ENCODE peak calls at places on chromosomes 3 and 15, in four cellular contexts. One of them, this sample, is unnamed. For H3K9me3, the result is how much of the 10 kb centered on the place peaks cover.

GRCh38 chr15:29323557-29323956 is 53.9 kb upstream of the NSMCE3 start:
- DNase-seq in body of pancreas: no peak
- DNase-seq in fibroblast of lung: no peak
- DNase-seq in heart right ventricle: no peak
- DNase-seq in this sample: no peak

GRCh38 chr15:30962079-30962478 is 29.3 kb downstream of the MTMR10 start:
- DNase-seq in body of pancreas: no peak
- DNase-seq in heart right ventricle: no peak
- DNase-seq in fibroblast of lung: no peak
- DNase-seq in this sample: no peak

GRCh38 chr3:173732237-173732636 is 334.7 kb downstream of the NLGN1 start:
- DNase-seq in fibroblast of lung: peak
- DNase-seq in body of pancreas: no peak
- DNase-seq in heart right ventricle: no peak
- DNase-seq in this sample: no peak

GRCh38 chr15:25175033-25175788 is 220.4 kb downstream of the SNRPN start:
- DNase-seq in heart right ventricle: peak
- DNase-seq in fibroblast of lung: no peak
- DNase-seq in body of pancreas: peak
- DNase-seq in this sample: no peak

GRCh38 chr3:13785853-13786455 is 93.9 kb downstream of the WNT7A start:
- DNase-seq in heart right ventricle: no peak
- DNase-seq in body of pancreas: no peak
- DNase-seq in fibroblast of lung: no peak
- DNase-seq in this sample: no peak

GRCh38 chr3:11845661-11846060 is 1.0 kb downstream of the TAMM41 start:
- DNase-seq in body of pancreas: no peak
- DNase-seq in heart right ventricle: no peak
- DNase-seq in fibroblast of lung: no peak
- DNase-seq in this sample: no peak

GRCh38 chr3:51687472-51688205 is 16.6 kb downstream of the TEX264 start:
- DNase-seq in body of pancreas: no peak
- DNase-seq in heart right ventricle: peak
- DNase-seq in fibroblast of lung: no peak
- DNase-seq in this sample: no peak

GRCh38 chr3:140053011-140053702 is 118.2 kb downstream of the CLSTN2 start:
- DNase-seq in fibroblast of lung: no peak
- DNase-seq in heart right ventricle: no peak
- DNase-seq in body of pancreas: no peak
- DNase-seq in this sample: no peak

GRCh38 chr3:123347205-123347604 is 101.7 kb downstream of the ADCY5 start:
- DNase-seq in fibroblast of lung: no peak
- DNase-seq in heart right ventricle: peak
- DNase-seq in body of pancreas: no peak
- DNase-seq in this sample: no peak

GRCh38 chr3:197404030-197404429 is 105.6 kb upstream of the DLG1 start:
- DNase-seq in heart right ventricle: no peak
- DNase-seq in body of pancreas: no peak
- DNase-seq in fibroblast of lung: no peak
- DNase-seq in this sample: no peak

GRCh38 chr15:21261396-21261964 is 178.8 kb downstream of the POTEB3 start:
- DNase-seq in heart right ventricle: peak
- DNase-seq in body of pancreas: no peak
- DNase-seq in fibroblast of lung: no peak
- DNase-seq in this sample: no peak

GRCh38 chr3:54905230-54905888 is 22.5 kb downstream of the LRTM1 start:
- DNase-seq in fibroblast of lung: no peak
- DNase-seq in body of pancreas: no peak
- DNase-seq in heart right ventricle: no peak
- DNase-seq in this sample: no peak

GRCh38 chr15:83837946-83838571 is 184.1 kb downstream of the ADAMTSL3 start:
- DNase-seq in fibroblast of lung: peak
- DNase-seq in heart right ventricle: peak
- DNase-seq in body of pancreas: peak
- DNase-seq in this sample: no peak

DNA sequence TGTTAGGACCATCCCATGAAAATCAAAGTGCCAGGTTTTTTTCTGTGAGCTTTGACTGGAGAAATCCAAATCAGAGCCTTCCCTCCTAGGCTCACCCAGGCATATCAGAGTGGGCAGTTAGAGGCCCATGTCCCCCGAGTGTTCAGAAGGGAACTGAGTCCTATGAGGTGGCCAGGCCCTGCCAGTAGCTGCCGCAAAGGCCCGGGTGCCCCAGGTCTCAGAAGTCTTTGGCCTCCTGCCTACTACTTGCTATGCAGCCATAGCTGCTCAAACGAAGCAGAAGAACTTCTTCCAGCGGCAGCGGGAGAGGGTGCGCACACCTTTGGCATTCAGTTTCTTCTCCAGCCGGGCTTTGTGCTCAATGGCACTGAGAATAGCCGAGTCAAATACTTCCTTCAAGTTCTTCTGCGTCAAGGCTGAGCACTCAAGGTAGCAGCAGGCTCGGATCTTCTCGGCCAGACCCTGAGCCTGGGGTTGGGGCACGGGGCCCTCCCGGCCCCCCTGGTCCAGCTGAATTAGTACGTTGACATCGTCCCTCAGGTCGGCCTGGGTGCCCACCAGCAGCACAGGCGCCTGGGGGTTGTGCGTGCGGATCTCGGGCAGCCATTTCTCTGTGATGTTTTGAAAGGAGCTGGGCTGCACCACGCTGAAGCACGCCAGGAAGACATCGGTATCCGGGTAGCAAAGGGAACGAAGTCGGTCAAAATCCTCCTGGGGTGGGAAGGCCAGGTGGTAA is 1.1 kb downstream of the RHOV start:
- DNase-seq in body of pancreas: no peak
- DNase-seq in fibroblast of lung: no peak
- DNase-seq in heart right ventricle: no peak
- DNase-seq in this sample: no peak
- H3K27ac ChIP-seq in body of pancreas: peak
- H3K27ac ChIP-seq in fibroblast of lung: no peak
- H3K27ac ChIP-seq in heart right ventricle: no peak
- H3K27ac ChIP-seq in this sample: no peak

DNA sequence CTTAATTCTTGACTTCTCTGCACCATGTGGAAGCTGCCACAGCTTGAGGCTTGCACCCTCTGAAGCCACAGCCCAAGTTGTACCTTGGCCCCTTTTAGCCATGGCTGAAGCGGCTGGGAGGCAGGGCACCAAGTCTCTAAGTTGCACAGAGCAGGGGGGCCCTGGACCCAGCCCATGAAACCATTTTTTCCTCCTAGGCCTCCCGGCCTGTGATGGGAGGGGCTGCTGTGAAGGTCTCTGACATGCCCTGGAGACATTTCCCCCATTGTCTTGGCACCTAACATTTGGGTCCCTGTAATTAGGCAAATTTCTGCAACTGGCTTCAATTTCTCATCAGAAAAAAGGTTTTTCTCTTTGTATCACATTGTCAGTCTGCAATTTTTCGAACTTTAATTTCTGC is 92.8 kb upstream of the GALNT15 start:
- DNase-seq in body of pancreas: no peak
- DNase-seq in fibroblast of lung: no peak
- DNase-seq in heart right ventricle: no peak
- DNase-seq in this sample: no peak
- H3K9me3 ChIP-seq in body of pancreas: under half
- H3K9me3 ChIP-seq in fibroblast of lung: under half
- H3K9me3 ChIP-seq in heart right ventricle: under half
- H3K9me3 ChIP-seq in this sample: under half

GRCh38 chr15:57017024-57017423 is 98.6 kb downstream of the TCF12 start:
- DNase-seq in fibroblast of lung: peak
- DNase-seq in heart right ventricle: no peak
- DNase-seq in body of pancreas: no peak
- DNase-seq in this sample: no peak
- H3K27ac ChIP-seq in fibroblast of lung: no peak
- H3K27ac ChIP-seq in heart right ventricle: no peak
- H3K27ac ChIP-seq in body of pancreas: no peak
- H3K27ac ChIP-seq in this sample: no peak

GRCh38 chr3:138547342-138547975 is 46.6 kb downstream of the CEP70 start:
- DNase-seq in body of pancreas: no peak
- DNase-seq in fibroblast of lung: no peak
- DNase-seq in heart right ventricle: no peak
- DNase-seq in this sample: no peak

GRCh38 chr3:138544546-138544945 is 49.5 kb downstream of the CEP70 start:
- DNase-seq in fibroblast of lung: no peak
- DNase-seq in body of pancreas: no peak
- DNase-seq in heart right ventricle: no peak
- DNase-seq in this sample: no peak

GRCh38 chr3:138539352-138539751 is 54.7 kb downstream of the CEP70 start:
- DNase-seq in fibroblast of lung: no peak
- DNase-seq in body of pancreas: no peak
- DNase-seq in heart right ventricle: no peak
- DNase-seq in this sample: no peak

GRCh38 chr3:138542977-138543376 is 51.1 kb downstream of the CEP70 start:
- DNase-seq in fibroblast of lung: no peak
- DNase-seq in heart right ventricle: no peak
- DNase-seq in body of pancreas: no peak
- DNase-seq in this sample: no peak
- H3K9me3 ChIP-seq in fibroblast of lung: under half
- H3K9me3 ChIP-seq in heart right ventricle: under half
- H3K9me3 ChIP-seq in body of pancreas: under half
- H3K9me3 ChIP-seq in this sample: under half

DNA sequence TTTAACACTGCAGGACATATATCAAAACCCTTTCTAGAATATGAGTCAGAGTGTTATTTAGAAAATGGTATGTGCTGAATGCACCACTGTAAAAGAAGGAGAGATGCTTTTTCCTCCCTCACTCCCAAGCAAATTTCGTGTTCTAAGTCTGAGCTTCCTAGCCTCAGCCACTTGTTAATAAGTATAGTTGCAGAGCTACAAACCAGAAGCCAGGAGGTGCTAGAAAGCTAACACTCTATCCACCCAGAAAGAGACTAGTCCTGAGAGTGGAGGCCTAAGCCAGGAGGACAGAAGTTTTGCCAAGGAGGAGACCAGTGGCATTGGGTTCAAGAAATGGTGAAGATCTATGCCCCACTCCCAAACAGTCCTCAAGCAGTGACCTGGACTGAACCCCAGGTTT is 40.5 kb upstream of the GYG1 start:
- DNase-seq in body of pancreas: no peak
- DNase-seq in fibroblast of lung: peak
- DNase-seq in heart right ventricle: no peak
- DNase-seq in this sample: no peak
- H3K27ac ChIP-seq in body of pancreas: no peak
- H3K27ac ChIP-seq in fibroblast of lung: no peak
- H3K27ac ChIP-seq in heart right ventricle: no peak
- H3K27ac ChIP-seq in this sample: no peak

GRCh38 chr15:82263350-82263749 is 732 bp downstream of the SAXO2 start:
- DNase-seq in body of pancreas: peak
- DNase-seq in fibroblast of lung: no peak
- DNase-seq in heart right ventricle: no peak
- DNase-seq in this sample: no peak
- H3K9me3 ChIP-seq in body of pancreas: under half
- H3K9me3 ChIP-seq in fibroblast of lung: under half
- H3K9me3 ChIP-seq in heart right ventricle: under half
- H3K9me3 ChIP-seq in this sample: under half

GRCh38 chr3:138084196-138084595 is 31.2 kb downstream of the DZIP1L start:
- DNase-seq in body of pancreas: no peak
- DNase-seq in heart right ventricle: no peak
- DNase-seq in fibroblast of lung: no peak
- DNase-seq in this sample: no peak

GRCh38 chr3:138082992-138083386 is 32.4 kb downstream of the DZIP1L start:
- DNase-seq in body of pancreas: no peak
- DNase-seq in fibroblast of lung: no peak
- DNase-seq in heart right ventricle: no peak
- DNase-seq in this sample: no peak

GRCh38 chr3:138079901-138080300 is 35.5 kb downstream of the DZIP1L start:
- DNase-seq in body of pancreas: no peak
- DNase-seq in fibroblast of lung: no peak
- DNase-seq in heart right ventricle: no peak
- DNase-seq in this sample: no peak

GRCh38 chr3:138081371-138082084 is 33.9 kb downstream of the DZIP1L start:
- DNase-seq in fibroblast of lung: peak
- DNase-seq in heart right ventricle: no peak
- DNase-seq in body of pancreas: no peak
- DNase-seq in this sample: no peak

GRCh38 chr3:138082085-138082991 is 33.1 kb downstream of the DZIP1L start:
- DNase-seq in heart right ventricle: no peak
- DNase-seq in fibroblast of lung: peak
- DNase-seq in body of pancreas: no peak
- DNase-seq in this sample: no peak
- H3K27ac ChIP-seq in heart right ventricle: peak
- H3K27ac ChIP-seq in fibroblast of lung: peak
- H3K27ac ChIP-seq in body of pancreas: no peak
- H3K27ac ChIP-seq in this sample: no peak

GRCh38 chr3:49222002-49222401 is 50.6 kb downstream of the KLHDC8B start:
- DNase-seq in fibroblast of lung: no peak
- DNase-seq in body of pancreas: no peak
- DNase-seq in heart right ventricle: no peak
- DNase-seq in this sample: no peak
- H3K9me3 ChIP-seq in fibroblast of lung: under half
- H3K9me3 ChIP-seq in body of pancreas: under half
- H3K9me3 ChIP-seq in heart right ventricle: under half
- H3K9me3 ChIP-seq in this sample: under half

DNA sequence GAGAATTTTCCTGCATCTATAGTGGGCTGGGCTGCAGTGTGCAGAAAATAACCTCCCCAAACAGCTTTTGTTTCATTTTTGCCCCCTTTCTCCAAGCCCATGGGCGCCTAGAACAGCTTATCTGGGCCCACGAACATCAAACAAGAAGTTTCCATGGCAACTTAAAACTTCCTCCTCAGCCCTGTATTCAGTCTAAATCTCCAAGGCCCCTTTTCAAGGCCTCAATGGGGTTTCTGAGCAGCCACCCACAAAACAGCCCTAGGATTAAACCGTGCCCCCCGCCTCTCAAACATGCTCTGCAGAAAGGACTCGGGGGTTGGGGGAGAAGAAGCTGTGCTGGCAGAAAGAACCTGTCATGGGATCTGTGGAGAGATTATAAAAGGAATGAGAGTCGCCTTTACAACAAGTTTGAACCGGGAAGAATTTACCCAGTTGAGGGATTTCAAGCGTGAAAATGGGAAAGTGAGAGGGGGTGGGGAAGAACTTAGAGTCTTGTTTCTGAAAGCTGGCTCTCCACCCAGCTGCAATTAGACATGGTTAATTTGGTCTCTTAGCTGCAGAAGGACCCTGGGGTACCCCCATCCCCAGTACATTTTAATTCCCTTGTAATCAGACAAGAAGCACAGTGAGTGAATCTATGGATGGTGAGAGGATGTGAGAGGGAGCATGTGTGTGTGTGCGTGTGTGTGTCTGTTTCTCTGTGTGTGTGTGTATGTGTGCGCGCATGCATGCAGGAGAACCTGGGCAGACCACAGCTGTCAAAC is 4.3 kb upstream of the FAM107A start:
- DNase-seq in heart right ventricle: no peak
- DNase-seq in body of pancreas: no peak
- DNase-seq in fibroblast of lung: no peak
- DNase-seq in this sample: no peak
- H3K27ac ChIP-seq in heart right ventricle: no peak
- H3K27ac ChIP-seq in body of pancreas: no peak
- H3K27ac ChIP-seq in fibroblast of lung: no peak
- H3K27ac ChIP-seq in this sample: peak

This sample was measured in tibial nerve.